ENCODE peak calls at places on chromosomes 7 and 10, in five cellular contexts. One of them, this sample, is unnamed.

GRCh38 chr10:58952747-58953466 is 223.5 kb upstream of the PHYHIPL start:
- DNase-seq in A172: peak
- DNase-seq in CD4-positive, alpha-beta memory T cell: no peak
- DNase-seq in stimulated activated CD8-positive, alpha-beta memory T cell treated with anti-CD3 and anti-CD28 coated beads, Interleukin-7, amount 100 ng/mL, for 4 hours: no peak
- DNase-seq in substantia nigra: peak
- DNase-seq in this sample: peak

GRCh38 chr10:26780793-26781601 is 79.8 kb downstream of the ABI1 start:
- DNase-seq in A172: peak
- DNase-seq in CD4-positive, alpha-beta memory T cell: no peak
- DNase-seq in stimulated activated CD8-positive, alpha-beta memory T cell treated with anti-CD3 and anti-CD28 coated beads, Interleukin-7, amount 100 ng/mL, for 4 hours: no peak
- DNase-seq in substantia nigra: no peak
- DNase-seq in this sample: no peak

GRCh38 chr7:100044719-100045118 is 4.9 kb upstream of the ZSCAN21 start:
- DNase-seq in A172: no peak
- DNase-seq in CD4-positive, alpha-beta memory T cell: no peak
- DNase-seq in stimulated activated CD8-positive, alpha-beta memory T cell treated with anti-CD3 and anti-CD28 coated beads, Interleukin-7, amount 100 ng/mL, for 4 hours: no peak
- DNase-seq in substantia nigra: no peak
- DNase-seq in this sample: no peak

GRCh38 chr10:11986593-11987216 is 55.9 kb downstream of the UPF2 start:
- DNase-seq in A172: peak
- DNase-seq in CD4-positive, alpha-beta memory T cell: peak
- DNase-seq in stimulated activated CD8-positive, alpha-beta memory T cell treated with anti-CD3 and anti-CD28 coated beads, Interleukin-7, amount 100 ng/mL, for 4 hours: peak
- DNase-seq in substantia nigra: no peak
- DNase-seq in this sample: peak

GRCh38 chr10:12177642-12178041 is 18.0 kb downstream of the NUDT5 start:
- DNase-seq in A172: peak
- DNase-seq in CD4-positive, alpha-beta memory T cell: no peak
- DNase-seq in stimulated activated CD8-positive, alpha-beta memory T cell treated with anti-CD3 and anti-CD28 coated beads, Interleukin-7, amount 100 ng/mL, for 4 hours: no peak
- DNase-seq in substantia nigra: no peak
- DNase-seq in this sample: no peak

GRCh38 chr10:102208311-102209035 is 17.6 kb upstream of the ELOVL3 start:
- DNase-seq in A172: peak
- DNase-seq in CD4-positive, alpha-beta memory T cell: no peak
- DNase-seq in stimulated activated CD8-positive, alpha-beta memory T cell treated with anti-CD3 and anti-CD28 coated beads, Interleukin-7, amount 100 ng/mL, for 4 hours: no peak
- DNase-seq in substantia nigra: no peak
- DNase-seq in this sample: no peak

GRCh38 chr7:157509226-157509625 is 172.4 kb downstream of the DNAJB6 start:
- DNase-seq in A172: no peak
- DNase-seq in CD4-positive, alpha-beta memory T cell: no peak
- DNase-seq in stimulated activated CD8-positive, alpha-beta memory T cell treated with anti-CD3 and anti-CD28 coated beads, Interleukin-7, amount 100 ng/mL, for 4 hours: no peak
- DNase-seq in substantia nigra: no peak
- DNase-seq in this sample: no peak

GRCh38 chr10:43218206-43218950 is 48.5 kb downstream of the RASGEF1A start:
- DNase-seq in A172: no peak
- DNase-seq in CD4-positive, alpha-beta memory T cell: no peak
- DNase-seq in stimulated activated CD8-positive, alpha-beta memory T cell treated with anti-CD3 and anti-CD28 coated beads, Interleukin-7, amount 100 ng/mL, for 4 hours: no peak
- DNase-seq in substantia nigra: peak
- DNase-seq in this sample: no peak

GRCh38 chr7:64098-64521 is 128.3 kb upstream of the FAM20C start:
- DNase-seq in A172: peak
- DNase-seq in CD4-positive, alpha-beta memory T cell: no peak
- DNase-seq in stimulated activated CD8-positive, alpha-beta memory T cell treated with anti-CD3 and anti-CD28 coated beads, Interleukin-7, amount 100 ng/mL, for 4 hours: no peak
- DNase-seq in substantia nigra: peak
- DNase-seq in this sample: peak